ENCODE peak calls at places on chromosomes 6 and 20, in ten cellular contexts. D is sciatic nerve; U is Kasumi-1; O is H54; Z is stimulated activated CD4-positive, alpha-beta T cell treated with anti-CD3 and anti-CD28 coated beads, Interleukin-15, amount 100 ng/mL, for 1 hour; W is naive thymus-derived CD4-positive, alpha-beta T cell; K is NCI-H524; F is GM23338; H is NCI-H1436 treated with DMSO at 0.1 percent for 48 hours; S is NT2/D1. T is an unnamed sample.

GRCh38 chr6:29758761-29759160 is 35.5 kb downstream of the HLA-F start:
- DNase-seq in D (no peak), Z (no peak), S (no peak), U (no peak), F (peak), W (no peak), H (no peak), O (no peak), K (no peak), T (no peak)

GRCh38 chr20:56458227-56458821 is 10.1 kb upstream of the RTF2 start:
- DNase-seq in K (no peak), S (no peak), U (no peak), F (no peak), D (no peak), Z (no peak), H (no peak), O (no peak), W (no peak), T (peak)

GRCh38 chr6:81624443-81624842 is 128.0 kb downstream of the TENT5A start:
- DNase-seq in O (no peak), K (no peak), F (no peak), S (no peak), U (no peak), D (no peak), W (no peak), Z (no peak), H (no peak), T (no peak)

GRCh38 chr20:34581341-34582189 is 23.0 kb downstream of the MAP1LC3A start:
- DNase-seq in S (peak), D (peak), H (no peak), K (no peak), U (no peak), Z (no peak), O (no peak), F (no peak), W (no peak), T (peak)

GRCh38 chr6:149510793-149511512 is 26.1 kb upstream of the ZC3H12D start:
- DNase-seq in U (no peak), H (no peak), K (no peak), F (no peak), D (no peak), S (no peak), O (no peak), Z (no peak), W (no peak), T (no peak)

GRCh38 chr20:8287328-8287727 is 155.3 kb downstream of the PLCB1 start:
- DNase-seq in Z (no peak), H (no peak), O (no peak), K (peak), U (no peak), D (no peak), F (no peak), S (no peak), W (no peak), T (no peak)

GRCh38 chr20:19233025-19233794 is 20.8 kb downstream of the SLC24A3 start:
- DNase-seq in S (no peak), K (no peak), O (no peak), H (no peak), Z (no peak), U (no peak), D (no peak), F (no peak), W (no peak), T (no peak)

GRCh38 chr6:34714663-34715062 is 18.1 kb upstream of the ILRUN start:
- DNase-seq in O (no peak), Z (no peak), W (no peak), K (no peak), D (no peak), H (no peak), U (no peak), F (no peak), S (no peak), T (no peak)

GRCh38 chr20:63006611-63007471 is at the start of gene BHLHE23:
- DNase-seq in D (no peak), H (no peak), F (peak), Z (no peak), O (no peak), S (peak), U (no peak), W (no peak), K (peak), T (no peak)

GRCh38 chr6:169933839-169934698 is 182.6 kb downstream of the ERMARD start:
- DNase-seq in F (no peak), D (no peak), O (no peak), S (no peak), K (no peak), W (no peak), H (no peak), Z (no peak), U (no peak), T (no peak)

GRCh38 chr20:49893242-49894072 is 21.9 kb downstream of the SPATA2 start:
- DNase-seq in H (no peak), D (peak), O (no peak), K (no peak), F (no peak), W (no peak), Z (no peak), U (no peak), S (no peak), T (no peak)

GRCh38 chr6:147035891-147036290 is 168.3 kb upstream of the STXBP5 start:
- DNase-seq in O (no peak), K (no peak), F (no peak), S (no peak), U (no peak), D (no peak), W (no peak), Z (no peak), H (no peak), T (no peak)

GRCh38 chr6:169008641-169009040 is 245.0 kb downstream of the THBS2 start:
- DNase-seq in F (peak), K (peak), S (no peak), U (no peak), D (no peak), Z (no peak), W (no peak), O (no peak), H (peak), T (no peak)